ENCODE peak calls at places on chromosomes 7 and 10, in nine cellular contexts. A is transverse colon, V is HCT116, K is GM12892, B is spleen, N is stomach, Y is sigmoid colon, Q is K562, X is endothelial cell of umbilical vein. P is an unnamed sample.

GRCh38 chr7:117157121-117157870 is 165.6 kb downstream of the WNT2 start:
- DNase-seq in A (no peak), V (no peak), K (no peak), B (no peak), N (no peak), Y (no peak), Q (no peak), X (peak), P (no peak)

GRCh38 chr10:63348210-63348850 is 117.4 kb downstream of the JMJD1C start:
- DNase-seq in A (no peak), V (no peak), K (no peak), B (no peak), N (no peak), Y (no peak), Q (no peak), X (no peak), P (no peak)

GRCh38 chr10:70513848-70514309 is 35.3 kb downstream of the PALD1 start:
- DNase-seq in A (peak), V (no peak), K (peak), B (peak), N (no peak), Y (no peak), Q (no peak), X (no peak), P (peak)

GRCh38 chr7:146359181-146359580 is 242.6 kb downstream of the CNTNAP2 start:
- DNase-seq in A (no peak), V (no peak), K (no peak), B (no peak), N (no peak), Y (no peak), Q (no peak), X (no peak), P (no peak)

GRCh38 chr10:25226775-25227682 is 52.2 kb downstream of the GPR158 start:
- DNase-seq in A (peak), V (peak), K (no peak), B (no peak), N (peak), Y (no peak), Q (peak), X (peak), P (no peak)

GRCh38 chr10:34612938-34613337 is 202.2 kb downstream of the PARD3 start:
- DNase-seq in A (no peak), V (no peak), K (no peak), B (no peak), N (no peak), Y (no peak), Q (no peak), X (no peak), P (no peak)

GRCh38 chr10:17249820-17250219 is 21.8 kb downstream of the VIM start:
- DNase-seq in A (no peak), V (peak), K (no peak), B (no peak), N (no peak), Y (no peak), Q (peak), X (peak), P (no peak)

GRCh38 chr10:79314761-79315601 is 32.3 kb upstream of the PPIF start:
- DNase-seq in A (no peak), V (no peak), K (no peak), B (peak), N (no peak), Y (no peak), Q (no peak), X (no peak), P (no peak)

GRCh38 chr10:15871823-15872222 is 11.5 kb upstream of the MINDY3 start:
- DNase-seq in A (no peak), V (no peak), K (no peak), B (no peak), N (no peak), Y (no peak), Q (no peak), X (no peak), P (no peak)

GRCh38 chr10:48774416-48775205 is 89.9 kb downstream of the WDFY4 start:
- DNase-seq in A (no peak), V (no peak), K (no peak), B (no peak), N (no peak), Y (no peak), Q (no peak), X (no peak), P (no peak)

GRCh38 chr10:105258036-105258673 is 617.1 kb downstream of the SORCS3 start:
- DNase-seq in A (no peak), V (no peak), K (no peak), B (no peak), N (no peak), Y (no peak), Q (no peak), X (no peak), P (no peak)

GRCh38 chr7:5406957-5407930 is 16.4 kb downstream of the TNRC18 start:
- DNase-seq in A (no peak), V (no peak), K (no peak), B (no peak), N (no peak), Y (no peak), Q (peak), X (no peak), P (no peak)

GRCh38 chr10:10722422-10722821 is 295.2 kb upstream of the CELF2 start:
- DNase-seq in A (no peak), V (no peak), K (no peak), B (no peak), N (no peak), Y (no peak), Q (no peak), X (no peak), P (no peak)

GRCh38 chr10:121077331-121077730 is 226.2 kb downstream of the WDR11 start:
- DNase-seq in A (peak), V (no peak), K (no peak), B (no peak), N (no peak), Y (no peak), Q (no peak), X (no peak), P (no peak)

GRCh38 chr7:128827248-128827958 is 2.8 kb upstream of the FLNC start:
- DNase-seq in A (no peak), V (peak), K (no peak), B (no peak), N (no peak), Y (peak), Q (peak), X (peak), P (no peak)

GRCh38 chr10:20948723-20949327 is 51.7 kb upstream of the NEBL start:
- DNase-seq in A (no peak), V (no peak), K (no peak), B (no peak), N (no peak), Y (no peak), Q (no peak), X (no peak), P (no peak)

GRCh38 chr10:89940076-89940475 is 238.7 kb downstream of the KIF20B start:
- DNase-seq in A (no peak), V (no peak), K (no peak), B (no peak), N (no peak), Y (no peak), Q (no peak), X (no peak), P (no peak)

GRCh38 chr10:119233821-119234220 is 26.4 kb downstream of the GRK5 start:
- DNase-seq in A (no peak), V (no peak), K (no peak), B (no peak), N (no peak), Y (no peak), Q (no peak), X (peak), P (no peak)

GRCh38 chr10:79354141-79354540 is 6.9 kb downstream of the PPIF start:
- DNase-seq in A (no peak), V (no peak), K (no peak), B (no peak), N (no peak), Y (no peak), Q (no peak), X (no peak), P (no peak)

GRCh38 chr7:5602734-5603133 is 178.7 kb downstream of the RNF216 start:
- DNase-seq in A (no peak), V (no peak), K (no peak), B (no peak), N (no peak), Y (no peak), Q (no peak), X (no peak), P (no peak)

GRCh38 chr7:92448185-92448747 is 984 bp downstream of the GATAD1 start:
- DNase-seq in A (peak), V (peak), K (peak), B (peak), N (peak), Y (peak), Q (peak), X (peak), P (no peak)

GRCh38 chr10:22629843-22630228 is 84.5 kb downstream of the PIP4K2A start:
- DNase-seq in A (no peak), V (no peak), K (no peak), B (no peak), N (no peak), Y (no peak), Q (no peak), X (no peak), P (no peak)

GRCh38 chr10:5645375-5645774 is 21.0 kb downstream of the ASB13 start:
- DNase-seq in A (peak), V (no peak), K (no peak), B (peak), N (peak), Y (peak), Q (no peak), X (no peak), P (no peak)
- TF ChIP-seq POLR2AphosphoS5 in A (peak), V (no peak), K (no peak), B (no peak), N (no peak), Y (no peak), Q (no peak), X (no peak), P (no peak)

GRCh38 chr10:52542891-52543290 is 228.8 kb downstream of the DKK1 start:
- DNase-seq in A (no peak), V (no peak), K (no peak), B (no peak), N (no peak), Y (no peak), Q (no peak), X (no peak), P (no peak)
- TF ChIP-seq POLR2A in A (no peak), V (no peak), K (no peak), B (no peak), N (no peak), Y (no peak), Q (no peak), X (no peak), P (no peak)

GRCh38 chr10:94402204-94403033 is at the start of gene TBC1D12:
- DNase-seq in A (peak), V (peak), K (peak), B (peak), N (peak), Y (peak), Q (peak), X (peak), P (peak)

GRCh38 chr10:94403034-94403822 is 887 bp downstream of the TBC1D12 start:
- DNase-seq in A (peak), V (peak), K (peak), B (peak), N (peak), Y (peak), Q (peak), X (peak), P (peak)

GRCh38 chr10:94407668-94408067 is 5.3 kb downstream of the TBC1D12 start:
- DNase-seq in A (no peak), V (no peak), K (no peak), B (no peak), N (no peak), Y (no peak), Q (no peak), X (no peak), P (no peak)

GRCh38 chr10:94405406-94405805 is 3.1 kb downstream of the TBC1D12 start:
- DNase-seq in A (no peak), V (no peak), K (no peak), B (no peak), N (no peak), Y (no peak), Q (peak), X (no peak), P (no peak)

GRCh38 chr10:94403823-94404228 is 1.5 kb downstream of the TBC1D12 start:
- DNase-seq in A (no peak), V (no peak), K (no peak), B (no peak), N (no peak), Y (no peak), Q (peak), X (no peak), P (no peak)
- TF ChIP-seq POLR2AphosphoS5 in A (no peak), V (no peak), K (no peak), B (no peak), N (no peak), Y (no peak), Q (no peak), X (no peak), P (peak)

GRCh38 chr10:101053516-101053915 is 8.3 kb upstream of the KAZALD1 start:
- DNase-seq in A (no peak), V (no peak), K (no peak), B (no peak), N (no peak), Y (no peak), Q (no peak), X (no peak), P (no peak)

GRCh38 chr10:101056365-101057151 is 5.2 kb upstream of the KAZALD1 start:
- DNase-seq in A (no peak), V (no peak), K (no peak), B (no peak), N (no peak), Y (no peak), Q (no peak), X (no peak), P (no peak)

GRCh38 chr10:101052285-101052684 is 9.5 kb upstream of the KAZALD1 start:
- DNase-seq in A (no peak), V (no peak), K (no peak), B (peak), N (no peak), Y (no peak), Q (no peak), X (no peak), P (no peak)

GRCh38 chr10:101054351-101054750 is 7.4 kb upstream of the KAZALD1 start:
- DNase-seq in A (no peak), V (no peak), K (no peak), B (no peak), N (no peak), Y (no peak), Q (no peak), X (no peak), P (no peak)

GRCh38 chr10:101055416-101055815 is 6.4 kb upstream of the KAZALD1 start:
- DNase-seq in A (no peak), V (no peak), K (no peak), B (no peak), N (no peak), Y (no peak), Q (no peak), X (no peak), P (no peak)
- TF ChIP-seq POLR2A in A (no peak), V (no peak), K (no peak), B (no peak), N (no peak), Y (no peak), Q (no peak), X (no peak), P (no peak)